ENCODE peak calls at places on chromosomes 13 and 19, in eight cellular contexts. Y is aorta; F is A549; X is effector memory CD4-positive, alpha-beta T cell; O is AG04450; E is uterus; D is ovary; C is upper lobe of right lung. T is an unnamed sample. For H3K9me3, the result is how much of the 10 kb centered on the place peaks cover.

GRCh38 chr13:73177911-73178565 is 119.2 kb downstream of the KLF5 start:
- DNase-seq in Y (no peak), F (no peak), O (no peak), E (no peak), X (no peak), C (no peak), D (no peak), T (no peak)

GRCh38 chr13:94968040-94968756 is 255.9 kb upstream of the SOX21 start:
- DNase-seq in F (peak), Y (no peak), O (no peak), C (no peak), D (peak), E (no peak), X (no peak), T (no peak)

GRCh38 chr13:46588019-46588418 is 35.0 kb downstream of the LRCH1 start:
- DNase-seq in X (no peak), O (no peak), F (no peak), E (no peak), Y (no peak), C (no peak), D (no peak), T (no peak)

GRCh38 chr13:95540848-95541247 is 11.7 kb upstream of the CLDN10 start:
- DNase-seq in C (no peak), Y (no peak), F (no peak), D (no peak), O (no peak), X (no peak), E (no peak), T (no peak)

GRCh38 chr19:42109896-42110295 is 22.4 kb downstream of the POU2F2 start:
- DNase-seq in C (no peak), F (no peak), X (no peak), D (no peak), Y (no peak), E (no peak), O (no peak), T (no peak)

GRCh38 chr13:23956106-23956505 is 58.8 kb upstream of the C1QTNF9B start:
- DNase-seq in O (no peak), D (no peak), E (no peak), Y (no peak), X (no peak), C (no peak), F (peak), T (no peak)

GRCh38 chr13:114099918-114100445 is 32.4 kb downstream of the RASA3 start:
- DNase-seq in Y (no peak), F (peak), C (peak), D (no peak), X (no peak), E (peak), O (no peak), T (peak)

GRCh38 chr13:74056829-74057564 is 77.2 kb downstream of the KLF12 start:
- DNase-seq in X (no peak), F (no peak), E (peak), D (peak), Y (no peak), O (no peak), C (no peak), T (no peak)

GRCh38 chr13:52092087-52092486 is 36.8 kb downstream of the NEK5 start:
- DNase-seq in E (no peak), Y (no peak), X (no peak), O (no peak), D (no peak), F (no peak), C (no peak), T (no peak)

GRCh38 chr19:4425531-4425930 is 23.1 kb downstream of the CHAF1A start:
- DNase-seq in D (no peak), Y (no peak), X (no peak), E (no peak), C (no peak), O (peak), F (no peak), T (no peak)

GRCh38 chr19:28601723-28602440 is 611.1 kb downstream of the UQCRFS1 start:
- DNase-seq in E (no peak), Y (no peak), X (no peak), C (no peak), O (no peak), D (no peak), F (no peak), T (no peak)

GRCh38 chr13:37306778-37307544 is 201.5 kb upstream of the CSNK1A1L start:
- DNase-seq in Y (no peak), D (no peak), X (no peak), E (no peak), F (no peak), O (peak), C (no peak), T (no peak)

GRCh38 chr13:62176051-62176450 is 760.4 kb upstream of the PCDH20 start:
- DNase-seq in C (no peak), O (no peak), E (no peak), X (no peak), Y (no peak), D (no peak), F (no peak), T (no peak)

GRCh38 chr13:51624695-51625345 is 40.6 kb downstream of the WDFY2 start:
- DNase-seq in D (no peak), F (no peak), E (no peak), O (no peak), X (no peak), C (no peak), Y (no peak), T (no peak)

GRCh38 chr19:39411006-39411831 is 1.2 kb upstream of the PLEKHG2 start:
- DNase-seq in F (peak), D (peak), Y (peak), E (peak), X (peak), O (no peak), C (no peak), T (no peak)

GRCh38 chr13:42215578-42216421 is 56.2 kb upstream of the AKAP11 start:
- DNase-seq in C (no peak), D (no peak), E (no peak), X (no peak), O (peak), Y (no peak), F (peak), T (no peak)

GRCh38 chr19:46404884-46405658 is 8.3 kb downstream of the CCDC8 start:
- DNase-seq in F (peak), O (no peak), D (peak), Y (peak), E (peak), X (no peak), C (no peak), T (no peak)

GRCh38 chr19:43337737-43338136 is 15.7 kb upstream of the CD177 start:
- DNase-seq in O (no peak), Y (no peak), C (no peak), F (no peak), X (no peak), D (no peak), E (no peak), T (no peak)

GRCh38 chr13:34748078-34748477 is 194.0 kb upstream of the NBEA start:
- DNase-seq in D (peak), X (no peak), C (no peak), E (peak), O (no peak), Y (no peak), F (no peak), T (no peak)

GRCh38 chr19:13117176-13117771 is 734 bp upstream of the TRMT1 start:
- DNase-seq in X (no peak), D (no peak), O (no peak), C (no peak), E (no peak), Y (no peak), F (no peak), T (no peak)

GRCh38 chr19:47598407-47599349 is 10.3 kb upstream of the BICRA start:
- DNase-seq in C (no peak), X (no peak), Y (peak), D (peak), E (peak), F (peak), O (peak), T (no peak)

GRCh38 chr19:41595258-41595889 is 19.4 kb downstream of the CEACAM21 start:
- DNase-seq in X (peak), E (no peak), D (no peak), C (no peak), O (peak), Y (no peak), F (peak), T (peak)

GRCh38 chr19:18763674-18764590 is 27.2 kb downstream of the COMP start:
- DNase-seq in F (no peak), E (no peak), X (no peak), C (peak), O (no peak), D (no peak), Y (no peak), T (no peak)

GRCh38 chr13:76016799-76017198 is 380.7 kb downstream of the LMO7 start:
- DNase-seq in D (no peak), Y (no peak), O (no peak), F (peak), C (peak), X (no peak), E (no peak), T (no peak)

GRCh38 chr13:109509154-109509905 is 277.1 kb downstream of the IRS2 start:
- DNase-seq in D (no peak), O (peak), F (no peak), C (no peak), X (no peak), E (no peak), Y (no peak), T (no peak)

GRCh38 chr13:99577934-99578917 is 77.0 kb downstream of the TM9SF2 start:
- DNase-seq in F (peak), Y (no peak), X (no peak), D (peak), C (no peak), O (no peak), E (no peak), T (no peak)

GRCh38 chr13:30796132-30796832 is 60.9 kb downstream of the ALOX5AP start:
- DNase-seq in D (no peak), X (no peak), E (no peak), C (no peak), O (no peak), Y (no peak), F (peak), T (no peak)

GRCh38 chr19:4172861-4173473 is 9.4 kb downstream of the SIRT6 start:
- DNase-seq in F (no peak), D (peak), Y (peak), C (peak), E (peak), O (no peak), X (peak), T (peak)

GRCh38 chr13:77222000-77222690 is 104.7 kb downstream of the MYCBP2 start:
- DNase-seq in X (no peak), F (no peak), E (no peak), O (no peak), C (no peak), Y (no peak), D (no peak), T (no peak)

GRCh38 chr19:44643605-44644390 is at the start of gene PVR:
- DNase-seq in O (no peak), Y (peak), X (no peak), D (peak), E (peak), C (peak), F (peak), T (no peak)

GRCh38 chr13:21925720-21926119 is 254.8 kb downstream of the FGF9 start:
- DNase-seq in O (no peak), D (no peak), Y (no peak), C (no peak), F (no peak), E (no peak), X (no peak), T (no peak)

GRCh38 chr19:14393303-14393702 is 12.1 kb downstream of the ADGRE5 start:
- DNase-seq in X (no peak), C (no peak), E (no peak), F (no peak), D (no peak), Y (no peak), O (no peak), T (no peak)

GRCh38 chr19:55444720-55445045 is 1.6 kb upstream of the SHISA7 start:
- DNase-seq in E (no peak), Y (no peak), X (no peak), F (no peak), D (no peak), C (no peak), O (no peak), T (no peak)
- H3K9me3 ChIP-seq in E (under half), Y (under half), X (under half), F (under half), D (under half), C (under half), O (under half), T (under half)

DNA sequence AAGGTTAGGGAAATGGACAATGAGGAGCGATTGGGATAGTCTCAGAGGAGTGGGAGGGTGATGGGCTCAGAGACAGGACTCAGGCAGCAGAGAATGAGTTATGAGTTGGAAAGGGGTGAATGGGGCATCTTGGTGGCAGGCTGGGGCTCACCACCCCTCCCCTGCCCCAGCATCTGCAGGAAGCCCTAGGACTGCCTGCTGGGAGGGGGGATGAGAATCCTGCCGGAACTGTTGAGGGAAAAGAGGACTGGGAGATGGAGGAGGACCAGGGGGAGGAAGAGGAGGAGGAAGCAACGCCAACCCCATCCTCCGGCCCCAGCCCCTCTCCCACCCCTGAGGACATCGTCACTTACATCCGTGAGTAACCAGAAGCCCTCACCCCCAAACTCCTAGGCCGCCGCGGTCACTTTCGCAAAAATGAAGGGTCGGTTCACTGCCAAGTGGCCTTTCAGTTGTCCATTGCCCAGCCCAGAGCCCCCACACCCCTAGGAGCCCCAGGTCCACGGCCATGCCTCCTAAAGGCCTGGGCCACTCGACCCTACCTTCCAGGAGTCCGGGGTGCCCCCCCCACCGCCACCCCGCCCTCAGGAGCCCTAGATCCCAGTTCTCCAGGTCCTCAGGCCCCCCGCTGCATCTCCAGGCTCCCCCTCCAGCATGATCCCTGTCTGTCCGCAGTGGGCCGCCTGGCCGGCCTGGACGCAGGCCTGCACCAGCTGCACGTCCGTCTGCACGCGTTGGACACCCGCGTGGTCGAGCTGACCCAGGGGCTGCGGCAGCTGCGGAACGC is 764 bp downstream of the CLEC11A start:
- DNase-seq in E (no peak), O (no peak), F (no peak), Y (no peak), X (no peak), D (no peak), C (no peak), T (no peak)
- H3K4me3 ChIP-seq in E (peak), O (peak), F (peak), Y (peak), X (peak), D (peak), C (peak), T (peak)

GRCh38 chr13:26254583-26255102 is 714 bp downstream of the CDK8 start:
- DNase-seq in O (no peak), X (peak), E (peak), F (peak), D (peak), C (peak), Y (peak), T (peak)
- H3K27ac ChIP-seq in O (no peak), X (peak), E (peak), F (peak), D (peak), C (peak), Y (peak), T (peak)

DNA sequence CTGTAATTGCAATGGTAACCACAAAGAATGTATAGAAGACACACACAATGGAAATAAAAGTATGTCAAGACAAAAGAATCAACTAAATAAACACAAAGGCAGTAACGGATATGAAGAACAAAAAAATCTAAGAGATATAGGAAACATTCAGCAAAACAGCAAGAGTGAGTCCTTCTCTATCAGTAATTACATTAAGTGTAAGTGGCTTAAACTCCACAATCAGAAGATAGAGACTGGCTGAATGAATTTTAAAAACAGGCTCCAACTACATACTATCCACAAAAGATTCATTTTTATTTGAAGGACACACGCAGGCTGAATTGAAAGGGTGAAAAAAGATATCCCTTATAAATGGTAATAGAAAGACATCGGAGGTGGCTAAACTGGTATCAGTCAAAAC is 19.5 kb downstream of the ZNF616 start:
- DNase-seq in Y (no peak), D (no peak), F (no peak), E (no peak), X (no peak), C (no peak), O (no peak), T (no peak)
- H3K9me3 ChIP-seq in Y (under half), D (under half), F (half or more), E (half or more), X (half or more), C (half or more), O (half or more), T (half or more)

DNA sequence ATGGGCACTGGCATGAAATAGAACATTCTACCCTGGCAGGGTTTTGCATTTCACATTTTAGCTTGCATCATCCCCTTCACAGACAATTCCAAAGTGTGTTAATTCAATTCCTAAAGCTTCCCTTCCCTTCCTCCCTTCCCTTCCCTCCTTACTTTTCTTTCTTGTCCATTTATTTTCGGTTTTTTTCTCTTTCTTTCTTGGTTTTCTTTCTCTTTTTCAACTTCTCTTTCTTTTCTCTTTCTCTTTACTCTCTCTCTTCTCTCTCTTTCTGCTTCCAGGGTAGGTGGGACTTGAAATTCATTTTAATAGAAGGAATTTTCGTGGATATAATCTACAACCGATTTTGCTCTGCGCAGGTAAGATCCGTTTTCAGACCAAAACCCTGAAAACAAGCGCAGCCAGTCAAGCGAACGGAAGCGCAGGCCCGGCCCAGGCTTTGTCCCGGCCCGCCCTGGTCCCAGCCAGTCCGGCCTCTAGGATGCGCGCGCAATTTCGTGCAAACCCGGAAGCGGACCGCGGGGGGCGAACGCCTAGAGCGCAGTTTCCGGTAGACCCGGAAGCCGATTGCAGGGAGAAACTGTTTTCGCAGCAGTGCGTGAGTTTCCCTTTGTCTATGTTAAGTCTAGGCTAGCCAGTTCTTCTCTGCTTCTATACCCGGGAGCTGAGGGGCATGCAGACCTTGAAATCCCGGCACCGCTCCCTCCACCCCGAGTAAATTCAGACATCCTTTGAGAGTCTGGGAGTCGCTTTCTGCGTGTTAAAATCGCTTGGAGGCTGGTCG is at the start of gene ZNF528:
- DNase-seq in O (peak), E (peak), Y (peak), F (peak), X (peak), C (peak), D (peak), T (peak)
- H3K4me3 ChIP-seq in O (peak), E (peak), Y (peak), F (no peak), X (peak), C (peak), D (peak), T (peak)

GRCh38 chr13:98544105-98544710 is 32.7 kb downstream of the STK24 start:
- DNase-seq in Y (no peak), D (peak), O (no peak), X (no peak), E (no peak), C (no peak), F (no peak), T (no peak)

GRCh38 chr13:98543380-98544104 is 33.4 kb downstream of the STK24 start:
- DNase-seq in O (no peak), F (no peak), X (no peak), D (no peak), C (peak), E (no peak), Y (no peak), T (no peak)

GRCh38 chr13:98541211-98541610 is 35.7 kb downstream of the STK24 start:
- DNase-seq in F (no peak), D (no peak), C (no peak), Y (no peak), X (no peak), O (no peak), E (no peak), T (no peak)

GRCh38 chr13:98541701-98542203 is 35.2 kb downstream of the STK24 start:
- DNase-seq in X (no peak), D (no peak), E (no peak), Y (no peak), O (no peak), C (no peak), F (no peak), T (no peak)

GRCh38 chr13:98542568-98543379 is 34.1 kb downstream of the STK24 start:
- DNase-seq in F (no peak), E (no peak), C (peak), D (no peak), Y (no peak), X (no peak), O (no peak), T (no peak)
- H3K27ac ChIP-seq in F (no peak), E (peak), C (peak), D (no peak), Y (no peak), X (peak), O (no peak), T (no peak)

GRCh38 chr19:23222998-23223652 is 27.1 kb downstream of the ZNF724 start:
- DNase-seq in D (no peak), X (no peak), O (no peak), F (peak), C (no peak), E (no peak), Y (no peak), T (no peak)
- H3K9me3 ChIP-seq in D (under half), X (under half), O (under half), F (half or more), C (half or more), E (under half), Y (under half), T (under half)

T was measured in CD8-positive, alpha-beta memory T cell.